ENCODE peak calls at places on chromosomes 11 and 22, in ten cellular contexts. L is psoas muscle; N is heart right ventricle; A is pancreas; K is CD4-positive, alpha-beta T cell; P is IMR-90; I is RWPE2; T is upper lobe of left lung; H is left lung; O is gastrocnemius medialis. S is an unnamed sample.

GRCh38 chr11:68504432-68505066 is 44.0 kb downstream of the PPP6R3 start:
- ATAC-seq in I (no peak), L (no peak), H (peak), A (no peak), T (no peak), N (no peak), O (no peak), K (no peak), P (no peak), S (no peak)

GRCh38 chr11:61791737-61792309 is 576 bp downstream of the TMEM258 start:
- ATAC-seq in K (peak), P (peak), H (peak), T (peak), N (peak), O (peak), L (peak), A (peak), I (peak), S (peak)

GRCh38 chr11:9947231-9947864 is 283.5 kb downstream of the SWAP70 start:
- ATAC-seq in A (no peak), K (no peak), H (no peak), L (no peak), I (no peak), N (no peak), P (no peak), O (no peak), T (no peak), S (no peak)

GRCh38 chr11:86781546-86781945 is 18.8 kb upstream of the PRSS23 start:
- ATAC-seq in K (no peak), P (no peak), H (no peak), A (no peak), T (no peak), L (no peak), O (no peak), N (no peak), I (no peak), S (no peak)

GRCh38 chr22:48426466-48427380 is 1401.0 kb downstream of the BRD1 start:
- ATAC-seq in K (no peak), N (no peak), H (no peak), I (no peak), P (no peak), T (no peak), A (no peak), L (no peak), O (no peak), S (no peak)

GRCh38 chr11:35811783-35812182 is 132.1 kb upstream of the LDLRAD3 start:
- ATAC-seq in O (no peak), T (no peak), P (no peak), A (peak), H (peak), K (no peak), N (peak), L (no peak), I (no peak), S (no peak)

GRCh38 chr11:69102732-69103615 is 52.8 kb upstream of the SMIM38 start:
- ATAC-seq in K (no peak), A (no peak), L (no peak), T (no peak), O (no peak), N (no peak), H (no peak), I (no peak), P (no peak), S (no peak)

GRCh38 chr11:112584674-112585073 is 324.0 kb upstream of the PLET1 start:
- ATAC-seq in O (no peak), A (no peak), L (no peak), K (no peak), N (peak), T (no peak), I (peak), P (no peak), H (no peak), S (no peak)

GRCh38 chr11:110795124-110795624 is 82.9 kb upstream of the ARHGAP20 start:
- ATAC-seq in N (no peak), K (no peak), O (no peak), A (no peak), H (no peak), T (no peak), L (no peak), I (no peak), P (peak), S (no peak)

GRCh38 chr11:75635009-75635909 is 33.6 kb downstream of the MAP6 start:
- ATAC-seq in A (peak), T (peak), P (peak), I (no peak), N (peak), H (peak), K (no peak), O (peak), L (peak), S (peak)

GRCh38 chr11:75201771-75202170 is 38.8 kb upstream of the TPBGL start:
- ATAC-seq in O (no peak), I (no peak), T (no peak), A (no peak), L (no peak), H (no peak), N (no peak), P (no peak), K (no peak), S (no peak)

GRCh38 chr11:4704790-4705334 is 278 bp downstream of the MMP26 start:
- ATAC-seq in I (no peak), K (no peak), T (no peak), A (peak), L (peak), P (no peak), H (no peak), O (no peak), N (no peak), S (no peak)

GRCh38 chr11:128823751-128824150 is 43.3 kb downstream of the KCNJ1 start:
- ATAC-seq in I (no peak), P (no peak), O (no peak), T (no peak), A (no peak), L (no peak), H (no peak), K (no peak), N (no peak), S (no peak)

GRCh38 chr11:81497202-81497804 is 1236.4 kb downstream of the FAM181B start:
- ATAC-seq in H (peak), L (no peak), I (peak), P (no peak), N (no peak), K (no peak), O (no peak), T (no peak), A (peak), S (no peak)

GRCh38 chr22:46619830-46620501 is at the start of gene GRAMD4:
- ATAC-seq in T (peak), H (peak), I (no peak), O (peak), L (peak), P (no peak), K (no peak), N (peak), A (peak), S (peak)

GRCh38 chr11:31246451-31247165 is 122.9 kb downstream of the DCDC1 start:
- ATAC-seq in O (peak), K (no peak), N (peak), P (no peak), T (peak), L (peak), I (no peak), H (no peak), A (peak), S (peak)

GRCh38 chr11:18600915-18601569 is 1.5 kb downstream of the MISFA start:
- ATAC-seq in T (no peak), N (peak), K (no peak), H (no peak), P (no peak), L (peak), O (peak), I (no peak), A (no peak), S (peak)

GRCh38 chr11:57248780-57249383 is 11.8 kb upstream of the APLNR start:
- ATAC-seq in T (peak), P (peak), N (peak), A (peak), O (peak), K (no peak), H (peak), L (peak), I (peak), S (peak)

GRCh38 chr11:65357856-65358356 is 3.4 kb downstream of the TIGD3 start:
- ATAC-seq in L (no peak), H (no peak), N (peak), P (no peak), K (no peak), A (no peak), I (no peak), O (no peak), T (no peak), S (no peak)

GRCh38 chr11:121898913-121899312 is 217.1 kb downstream of the BLID start:
- ATAC-seq in I (no peak), T (no peak), O (no peak), H (no peak), P (no peak), N (no peak), A (no peak), K (no peak), L (no peak), S (peak)

GRCh38 chr11:125902927-125903752 is at the start of gene PUS3:
- ATAC-seq in K (peak), A (peak), O (peak), I (peak), N (peak), H (peak), L (peak), T (peak), P (peak), S (peak)

GRCh38 chr11:78371221-78371899 is 46.3 kb downstream of the GAB2 start:
- ATAC-seq in I (no peak), K (no peak), A (peak), T (peak), N (peak), H (peak), O (no peak), L (no peak), P (peak), S (no peak)

GRCh38 chr11:72671144-72672099 is 2.8 kb downstream of the PDE2A start:
- ATAC-seq in O (no peak), L (no peak), A (no peak), P (no peak), K (no peak), I (no peak), H (no peak), T (no peak), N (no peak), S (no peak)

GRCh38 chr11:109377039-109377742 is 44.8 kb upstream of the C11orf87 start:
- ATAC-seq in O (no peak), P (no peak), H (no peak), A (no peak), L (no peak), K (no peak), I (no peak), T (no peak), N (peak), S (no peak)

GRCh38 chr11:7551571-7551970 is 37.8 kb downstream of the PPFIBP2 start:
- ATAC-seq in N (no peak), I (peak), L (peak), H (no peak), T (no peak), P (peak), K (no peak), O (no peak), A (no peak), S (no peak)

GRCh38 chr11:115452245-115452644 is 52.0 kb downstream of the CADM1 start:
- ATAC-seq in N (no peak), A (no peak), H (no peak), T (no peak), L (no peak), P (peak), K (no peak), I (no peak), O (no peak), S (no peak)

GRCh38 chr11:115455606-115456005 is 48.6 kb downstream of the CADM1 start:
- ATAC-seq in T (no peak), A (no peak), O (no peak), P (no peak), N (no peak), H (no peak), L (no peak), I (no peak), K (no peak), S (no peak)

GRCh38 chr11:115454525-115454924 is 49.7 kb downstream of the CADM1 start:
- ATAC-seq in A (no peak), L (no peak), H (no peak), T (no peak), I (no peak), N (no peak), O (no peak), K (no peak), P (no peak), S (no peak)

GRCh38 chr11:115453693-115454092 is 50.5 kb downstream of the CADM1 start:
- ATAC-seq in T (no peak), K (no peak), I (no peak), N (no peak), P (no peak), A (no peak), H (no peak), O (no peak), L (no peak), S (no peak)

GRCh38 chr11:115453158-115453557 is 51.1 kb downstream of the CADM1 start:
- ATAC-seq in O (no peak), H (no peak), T (no peak), N (no peak), A (no peak), I (no peak), L (no peak), P (no peak), K (no peak), S (no peak)
- TF ChIP-seq CTCF in O (no peak), H (no peak), T (no peak), N (no peak), A (no peak), I (no peak), L (no peak), P (no peak), K (no peak), S (no peak)

DNA sequence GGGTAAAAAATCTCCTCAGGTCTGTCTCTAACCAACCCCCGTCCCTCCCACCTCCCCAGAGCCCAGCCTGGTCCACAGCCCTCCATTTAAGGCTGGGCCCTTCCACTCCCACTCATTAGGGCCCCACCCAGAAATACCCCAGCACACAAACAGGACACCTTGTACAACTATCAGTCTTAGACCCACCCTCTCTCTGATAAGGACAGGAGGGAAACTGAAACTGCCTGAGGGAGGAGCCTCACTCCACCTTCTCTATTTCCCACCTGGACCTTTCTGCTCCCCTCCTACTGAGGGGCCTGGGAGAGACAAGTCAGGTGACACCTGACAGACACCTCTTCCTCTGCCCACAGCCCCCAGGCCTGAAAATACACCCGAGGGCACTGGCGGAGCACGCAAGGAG is 90.2 kb downstream of the PLEKHA7 start:
- ATAC-seq in P (no peak), H (peak), I (no peak), N (peak), O (no peak), L (no peak), K (no peak), A (peak), T (peak), S (no peak)
- H3K27ac ChIP-seq in P (no peak), H (peak), I (peak), N (peak), O (no peak), L (no peak), K (no peak), A (peak), T (peak), S (no peak)

GRCh38 chr22:29481265-29482000 is 1.4 kb downstream of the NEFH start:
- ATAC-seq in O (no peak), A (peak), L (no peak), H (peak), N (no peak), I (no peak), T (no peak), P (no peak), K (no peak), S (no peak)

GRCh38 chr22:29479417-29480261 is at the start of gene NEFH:
- ATAC-seq in O (no peak), A (peak), K (no peak), N (no peak), L (no peak), I (no peak), T (peak), H (no peak), P (no peak), S (no peak)

GRCh38 chr22:29480262-29480511 is 169 bp downstream of the NEFH start:
- ATAC-seq in A (no peak), P (no peak), L (no peak), N (no peak), O (no peak), T (no peak), H (no peak), I (no peak), K (no peak), S (no peak)

GRCh38 chr22:29482253-29482652 is 2.2 kb downstream of the NEFH start:
- ATAC-seq in P (no peak), N (no peak), O (no peak), I (no peak), K (no peak), T (no peak), L (no peak), A (no peak), H (no peak), S (no peak)

GRCh38 chr22:29480512-29481264 is 670 bp downstream of the NEFH start:
- ATAC-seq in I (no peak), P (peak), T (peak), O (no peak), A (peak), H (peak), N (no peak), L (no peak), K (no peak), S (peak)
- TF ChIP-seq CTCF in I (no peak), P (no peak), T (no peak), O (no peak), A (no peak), H (no peak), N (no peak), L (no peak), K (no peak), S (no peak)

GRCh38 chr11:17544181-17544622 is at the start of gene USH1C:
- ATAC-seq in T (peak), N (peak), K (peak), H (peak), A (peak), P (peak), O (no peak), L (peak), I (peak), S (peak)
- H3K27ac ChIP-seq in T (no peak), N (no peak), K (no peak), H (no peak), A (peak), P (no peak), O (no peak), L (no peak), I (no peak), S (no peak)

GRCh38 chr11:119389611-119390254 is 8.2 kb upstream of the USP2 start:
- ATAC-seq in A (no peak), H (no peak), P (no peak), K (peak), L (no peak), O (no peak), I (peak), N (no peak), T (no peak), S (no peak)
- TF ChIP-seq CTCF in A (no peak), H (no peak), P (peak), K (peak), L (peak), O (no peak), I (peak), N (no peak), T (peak), S (no peak)

GRCh38 chr22:19576460-19577421 is 52.5 kb upstream of the CLDN5 start:
- ATAC-seq in N (peak), A (no peak), I (peak), H (peak), K (peak), O (peak), L (peak), T (peak), P (peak), S (peak)

GRCh38 chr22:19579880-19580279 is 55.7 kb upstream of the CLDN5 start:
- ATAC-seq in L (peak), T (no peak), I (no peak), P (no peak), O (peak), A (no peak), K (peak), H (peak), N (peak), S (peak)

GRCh38 chr22:19578180-19579004 is 54.2 kb upstream of the CLDN5 start:
- ATAC-seq in A (no peak), O (no peak), P (no peak), N (no peak), H (no peak), T (no peak), K (no peak), L (no peak), I (no peak), S (no peak)

GRCh38 chr22:19579113-19579811 is 55.1 kb upstream of the CLDN5 start:
- ATAC-seq in H (no peak), L (no peak), A (no peak), O (no peak), K (no peak), T (no peak), N (no peak), P (no peak), I (no peak), S (no peak)

GRCh38 chr22:19577422-19577966 is 53.3 kb upstream of the CLDN5 start:
- ATAC-seq in K (no peak), L (no peak), I (no peak), A (no peak), P (peak), N (no peak), O (no peak), H (no peak), T (no peak), S (no peak)
- H3K27ac ChIP-seq in K (no peak), L (peak), I (no peak), A (no peak), P (no peak), N (peak), O (peak), H (peak), T (peak), S (peak)

GRCh38 chr22:44341431-44342346 is 28.9 kb upstream of the SHISAL1 start:
- ATAC-seq in A (no peak), T (peak), H (peak), O (no peak), P (peak), L (peak), I (no peak), K (no peak), N (peak), S (peak)
- TF ChIP-seq CTCF in A (no peak), T (no peak), H (no peak), O (no peak), P (no peak), L (no peak), I (no peak), K (no peak), N (no peak), S (no peak)

S was measured in gastroesophageal sphincter.